ENCODE peak calls at places on chromosome 2, in eight cellular contexts. P is IMR-90, V is suprapubic skin, D is stomach, U is endothelial cell of umbilical vein, W is sigmoid colon, Z is ovary, S is uterus. H is an unnamed sample. For H3K27me3, the result is how much of the 10 kb centered on the place peaks cover.

GRCh38 chr2:196335238-196335637 is 163.9 kb upstream of the STK17B start:
- DNase-seq in D (no peak), S (no peak), V (no peak), P (peak), U (peak), Z (no peak), W (no peak), H (no peak)

GRCh38 chr2:162070228-162070918 is 3.6 kb downstream of the DPP4 start:
- DNase-seq in S (no peak), V (no peak), Z (no peak), P (no peak), D (no peak), U (peak), W (no peak), H (no peak)

GRCh38 chr2:118584877-118585276 is 262.6 kb downstream of the EN1 start:
- DNase-seq in S (no peak), V (no peak), W (no peak), D (no peak), U (no peak), P (no peak), Z (no peak), H (no peak)

GRCh38 chr2:47033102-47033880 is 117.7 kb upstream of the MCFD2 start:
- DNase-seq in D (no peak), P (no peak), V (no peak), U (peak), W (no peak), Z (peak), S (no peak), H (no peak)

GRCh38 chr2:238021327-238021726 is 39.5 kb upstream of the SCLY start:
- DNase-seq in P (peak), W (no peak), V (no peak), D (no peak), U (no peak), S (no peak), Z (no peak), H (no peak)

GRCh38 chr2:239006886-239007285 is 159.0 kb downstream of the TWIST2 start:
- DNase-seq in S (no peak), Z (no peak), P (peak), V (no peak), D (peak), W (no peak), U (no peak), H (no peak)

GRCh38 chr2:8856176-8856575 is 18.8 kb upstream of the KIDINS220 start:
- DNase-seq in S (no peak), U (no peak), P (no peak), Z (no peak), V (no peak), D (no peak), W (no peak), H (no peak)

GRCh38 chr2:203737360-203737759 is 30.9 kb downstream of the CD28 start:
- DNase-seq in D (no peak), W (no peak), U (no peak), P (peak), V (no peak), S (no peak), Z (no peak), H (no peak)

GRCh38 chr2:202035089-202035940 is 1.7 kb downstream of the FZD7 start:
- DNase-seq in U (no peak), S (peak), D (peak), Z (peak), P (peak), W (peak), V (peak), H (peak)

GRCh38 chr2:108927936-108928659 is 60.9 kb downstream of the EDAR start:
- DNase-seq in D (peak), V (peak), Z (no peak), P (peak), S (no peak), W (peak), U (peak), H (no peak)

GRCh38 chr2:59654753-59655152 is 898.7 kb downstream of the BCL11A start:
- DNase-seq in P (no peak), V (no peak), D (no peak), U (no peak), S (no peak), W (no peak), Z (no peak), H (no peak)

GRCh38 chr2:219350938-219351280 is 18.4 kb upstream of the RESP18 start:
- DNase-seq in V (peak), W (no peak), Z (no peak), P (peak), D (no peak), U (no peak), S (no peak), H (no peak)

GRCh38 chr2:237574894-237575868 is 8.8 kb downstream of the PRLH start:
- DNase-seq in D (peak), V (no peak), S (peak), U (no peak), P (no peak), W (peak), Z (peak), H (peak)

GRCh38 chr2:215149060-215149459 is 10.6 kb upstream of the ABCA12 start:
- DNase-seq in U (no peak), P (no peak), V (no peak), S (no peak), D (no peak), Z (no peak), W (no peak), H (no peak)
- H3K27me3 ChIP-seq in U (under half), P (under half), V (under half), S (under half), D (under half), Z (under half), W (under half), H (under half)

GRCh38 chr2:128032092-128032491 is 4.2 kb upstream of the SAP130 start:
- DNase-seq in V (no peak), S (no peak), Z (no peak), U (no peak), W (no peak), D (no peak), P (no peak), H (no peak)

GRCh38 chr2:128026422-128027277 is 1.2 kb downstream of the SAP130 start:
- DNase-seq in D (no peak), P (peak), V (peak), W (no peak), S (no peak), U (peak), Z (no peak), H (no peak)

GRCh38 chr2:128028668-128029054 is 802 bp upstream of the SAP130 start:
- DNase-seq in V (no peak), U (no peak), D (no peak), W (no peak), S (no peak), P (no peak), Z (no peak), H (no peak)

GRCh38 chr2:128027278-128027800 is 520 bp downstream of the SAP130 start:
- DNase-seq in D (peak), U (peak), P (peak), V (peak), S (peak), W (peak), Z (peak), H (peak)

GRCh38 chr2:128027801-128028667 is at the start of gene SAP130:
- DNase-seq in P (peak), W (peak), U (peak), S (peak), Z (peak), V (peak), D (peak), H (peak)
- TF ChIP-seq POLR2A in P (peak), W (peak), U (no peak), S (peak), Z (peak), V (peak), D (no peak), H (peak)

GRCh38 chr2:50345691-50346090 is 686.2 kb downstream of the NRXN1 start:
- DNase-seq in V (no peak), D (no peak), P (no peak), W (no peak), S (no peak), U (no peak), Z (no peak), H (no peak)

GRCh38 chr2:50346104-50346503 is 685.8 kb downstream of the NRXN1 start:
- DNase-seq in U (no peak), D (no peak), P (no peak), W (no peak), S (no peak), V (no peak), Z (no peak), H (no peak)

GRCh38 chr2:50346586-50347351 is 685.2 kb downstream of the NRXN1 start:
- DNase-seq in U (no peak), W (no peak), S (no peak), P (no peak), V (no peak), D (no peak), Z (no peak), H (no peak)

GRCh38 chr2:50344509-50345106 is 687.3 kb downstream of the NRXN1 start:
- DNase-seq in V (no peak), U (no peak), S (no peak), D (no peak), W (no peak), P (no peak), Z (no peak), H (no peak)

GRCh38 chr2:50347355-50348044 is 684.4 kb downstream of the NRXN1 start:
- DNase-seq in Z (no peak), D (no peak), W (peak), V (no peak), P (no peak), U (no peak), S (no peak), H (no peak)
- H3K27me3 ChIP-seq in Z (under half), D (under half), W (under half), V (half or more), P (under half), U (under half), S (under half), H (under half)

GRCh38 chr2:6784299-6784698 is 81.4 kb downstream of the CMPK2 start:
- DNase-seq in U (no peak), Z (no peak), W (no peak), S (no peak), P (no peak), D (no peak), V (no peak), H (no peak)

GRCh38 chr2:6787376-6787775 is 78.3 kb downstream of the CMPK2 start:
- DNase-seq in D (no peak), Z (no peak), S (no peak), U (no peak), P (no peak), W (no peak), V (no peak), H (no peak)

GRCh38 chr2:6780765-6781274 is 84.9 kb downstream of the CMPK2 start:
- DNase-seq in U (peak), Z (peak), W (peak), V (no peak), S (no peak), P (peak), D (peak), H (no peak)

GRCh38 chr2:6785511-6785910 is 80.2 kb downstream of the CMPK2 start:
- DNase-seq in S (no peak), U (no peak), P (no peak), D (no peak), W (no peak), V (no peak), Z (no peak), H (no peak)

DNA sequence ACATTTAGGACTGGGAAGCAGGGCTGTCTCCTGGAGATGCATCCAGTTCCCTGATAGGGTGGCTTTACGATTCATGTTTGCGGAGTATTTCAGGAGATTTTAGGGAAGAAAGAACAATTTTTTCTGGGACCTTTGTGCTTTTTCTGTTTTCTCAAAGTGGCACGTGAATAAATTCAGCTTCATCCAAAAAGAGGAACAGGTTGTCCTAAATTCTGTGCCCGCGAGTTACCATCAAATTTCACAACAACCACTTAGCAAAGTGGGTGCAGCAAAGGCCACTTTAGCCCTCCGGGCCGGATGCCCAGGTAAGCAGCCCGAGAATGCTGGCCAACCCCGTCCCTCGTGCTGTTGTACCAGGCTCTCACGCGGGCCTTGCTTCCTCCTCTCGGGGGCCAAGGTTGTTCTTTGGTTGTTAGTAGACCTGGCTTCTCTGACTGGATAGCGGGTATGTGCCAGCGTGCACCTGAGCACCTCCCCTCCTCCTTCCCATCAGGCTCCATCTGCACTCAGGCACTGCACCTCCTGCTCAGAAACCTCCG is 83.1 kb downstream of the CMPK2 start:
- DNase-seq in U (no peak), Z (no peak), V (no peak), W (no peak), D (no peak), S (no peak), P (no peak), H (peak)
- TF ChIP-seq POLR2A in U (no peak), Z (no peak), V (no peak), W (no peak), D (no peak), S (no peak), P (no peak), H (no peak)

GRCh38 chr2:176093889-176094232 is 1.3 kb downstream of the HOXD13 start:
- DNase-seq in P (no peak), S (no peak), W (no peak), V (no peak), D (no peak), Z (no peak), U (no peak), H (no peak)
- H3K27me3 ChIP-seq in P (half or more), S (half or more), W (half or more), V (half or more), D (half or more), Z (under half), U (half or more), H (half or more)

GRCh38 chr2:20226152-20226545 is 1.2 kb upstream of the SDC1 start:
- DNase-seq in Z (peak), V (peak), U (no peak), S (no peak), D (no peak), P (no peak), W (peak), H (no peak)

GRCh38 chr2:20224191-20224715 is 677 bp downstream of the SDC1 start:
- DNase-seq in D (no peak), S (no peak), V (no peak), P (no peak), U (no peak), W (no peak), Z (no peak), H (peak)

GRCh38 chr2:20223345-20224190 is 1.4 kb downstream of the SDC1 start:
- DNase-seq in Z (peak), P (peak), V (no peak), S (peak), W (no peak), U (peak), D (peak), H (no peak)

GRCh38 chr2:20224716-20225293 is at the start of gene SDC1:
- DNase-seq in P (peak), Z (peak), V (peak), W (peak), U (peak), D (peak), S (peak), H (peak)

GRCh38 chr2:20225294-20226151 is 593 bp upstream of the SDC1 start:
- DNase-seq in U (peak), P (peak), S (peak), V (peak), Z (peak), D (peak), W (peak), H (peak)
- TF ChIP-seq POLR2A in U (no peak), P (no peak), S (no peak), V (no peak), Z (no peak), D (no peak), W (no peak), H (no peak)

GRCh38 chr2:222302178-222303018 is 3.6 kb upstream of the PAX3 start:
- DNase-seq in S (no peak), D (no peak), W (no peak), Z (no peak), U (no peak), P (no peak), V (no peak), H (peak)

GRCh38 chr2:222305510-222306392 is 7.0 kb upstream of the PAX3 start:
- DNase-seq in V (peak), Z (peak), P (no peak), D (no peak), S (no peak), W (no peak), U (no peak), H (no peak)

GRCh38 chr2:222304737-222305509 is 6.1 kb upstream of the PAX3 start:
- DNase-seq in W (no peak), S (no peak), V (no peak), Z (no peak), D (no peak), P (no peak), U (no peak), H (no peak)

GRCh38 chr2:222303045-222303827 is 4.4 kb upstream of the PAX3 start:
- DNase-seq in Z (no peak), W (no peak), D (no peak), S (no peak), P (no peak), U (no peak), V (no peak), H (no peak)

GRCh38 chr2:222303828-222304736 is 5.3 kb upstream of the PAX3 start:
- DNase-seq in P (no peak), D (no peak), V (no peak), Z (no peak), W (no peak), S (no peak), U (no peak), H (no peak)
- H3K27me3 ChIP-seq in P (half or more), D (half or more), V (half or more), Z (under half), W (half or more), S (half or more), U (half or more), H (under half)

DNA sequence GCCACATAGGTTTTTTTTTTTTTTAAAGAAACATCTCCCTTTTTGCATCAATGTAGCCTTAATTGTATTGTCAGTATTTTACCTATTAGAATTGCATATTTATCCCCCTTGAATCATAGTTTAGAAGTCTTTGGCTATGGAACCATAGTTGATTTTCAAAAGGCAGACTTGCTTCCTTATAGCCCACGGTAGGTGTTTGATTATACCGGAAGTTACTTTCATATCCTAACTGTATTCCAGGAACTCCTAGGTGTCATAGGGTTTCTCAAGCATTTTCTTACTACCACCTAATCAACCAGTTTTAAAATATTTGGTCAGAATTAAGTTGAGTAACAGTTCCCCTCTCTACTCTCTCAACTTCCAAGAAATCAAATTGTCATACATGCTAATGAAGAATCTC is 86.6 kb upstream of the TSPYL6 start:
- DNase-seq in D (no peak), W (no peak), U (no peak), Z (no peak), S (no peak), V (no peak), P (no peak), H (no peak)
- TF ChIP-seq POLR2A in D (no peak), W (no peak), U (no peak), Z (no peak), S (no peak), V (no peak), P (no peak), H (no peak)

DNA sequence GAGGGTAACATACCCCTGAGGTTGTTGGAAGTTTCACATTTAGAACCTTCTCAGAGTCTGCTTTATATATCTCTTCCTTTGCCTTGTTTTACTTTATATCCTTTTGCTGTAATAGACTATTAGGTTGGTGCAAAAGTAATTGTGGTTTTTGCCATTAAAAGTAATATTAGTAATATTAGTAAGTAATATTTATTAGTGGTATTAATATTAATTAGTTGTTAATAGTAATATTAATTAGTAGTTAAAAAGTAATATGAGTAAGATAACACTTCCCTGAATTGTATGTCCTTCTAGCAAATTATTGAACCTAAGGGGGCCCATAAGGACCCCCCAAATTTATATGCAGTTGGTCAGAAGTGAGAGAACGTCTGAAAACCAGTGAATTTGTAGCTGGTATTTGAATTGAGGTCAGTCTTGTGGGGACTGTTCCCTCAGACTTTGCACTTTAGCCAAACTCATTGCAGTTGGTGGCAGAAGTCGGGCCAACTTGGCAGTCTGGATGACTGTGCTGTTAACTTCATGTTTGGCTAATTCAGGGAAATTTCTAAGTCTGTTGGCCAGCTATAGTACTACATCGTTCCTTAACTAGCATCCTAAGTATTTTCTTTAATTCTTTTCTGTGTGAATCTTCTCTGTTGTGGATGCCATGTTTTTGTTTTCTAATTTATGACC is 806.7 kb upstream of the GCFC2 start:
- DNase-seq in P (no peak), W (no peak), V (no peak), U (no peak), Z (no peak), D (no peak), S (no peak), H (no peak)
- H3K27me3 ChIP-seq in P (under half), W (under half), V (under half), U (under half), Z (under half), D (under half), S (under half), H (under half)

H was measured in upper lobe of left lung.